ENCODE peak calls at places on chromosomes 12 and 14, in four cellular contexts. D, Z, W and L are unnamed samples.

GRCh38 chr12:31117203-31118011 is 43.7 kb downstream of the DDX11 start:
- DNase-seq in D (peak; percentile 12), Z (peak; percentile 71), W (no peak), L (peak; percentile 55)

GRCh38 chr12:34606749-34607519 is 584.6 kb downstream of the ALG10 start:
- DNase-seq in D (no peak), Z (no peak), W (no peak), L (no peak)

GRCh38 chr14:72519543-72519942 is 374.4 kb downstream of the DPF3 start:
- DNase-seq in D (no peak), Z (no peak), W (no peak), L (no peak)

GRCh38 chr14:31934767-31935266 is 142.3 kb upstream of the ARHGAP5 start:
- DNase-seq in D (peak; percentile 90), Z (peak; percentile 57), W (no peak), L (peak; percentile 51)

GRCh38 chr12:109052415-109053323 is at the start of gene USP30:
- DNase-seq in D (peak; percentile 65), Z (peak; percentile 90), W (peak; percentile 45), L (peak; percentile 83)

GRCh38 chr14:35346738-35347322 is 54.6 kb downstream of the PSMA6 start:
- DNase-seq in D (no peak), Z (no peak), W (no peak), L (no peak)

GRCh38 chr14:26709019-26709418 is 111.2 kb upstream of the NOVA1 start:
- DNase-seq in D (no peak), Z (no peak), W (no peak), L (no peak)

GRCh38 chr12:43576162-43576561 is 24.2 kb upstream of the ADAMTS20 start:
- DNase-seq in D (no peak), Z (no peak), W (no peak), L (no peak)

GRCh38 chr12:1494856-1495255 is 99.5 kb downstream of the FBXL14 start:
- DNase-seq in D (no peak), Z (no peak), W (no peak), L (no peak)

GRCh38 chr12:65090461-65090860 is 30.6 kb downstream of the WIF1 start:
- DNase-seq in D (no peak), Z (no peak), W (no peak), L (no peak)

GRCh38 chr12:110743571-110744093 is 941 bp upstream of the PPP1CC start:
- DNase-seq in D (no peak), Z (peak; percentile 49), W (no peak), L (peak; percentile 18)

GRCh38 chr14:68372363-68372762 is 420.5 kb downstream of the ZFP36L1 start:
- DNase-seq in D (no peak), Z (no peak), W (no peak), L (no peak)

GRCh38 chr14:68216072-68216471 is 396.5 kb downstream of the RAD51B start:
- DNase-seq in D (no peak), Z (no peak), W (no peak), L (no peak)

GRCh38 chr12:124646385-124647230 is 79.2 kb upstream of the NCOR2 start:
- DNase-seq in D (no peak), Z (no peak), W (peak; percentile 5), L (no peak)

GRCh38 chr12:104958946-104959841 is 1.1 kb upstream of the SLC41A2 start:
- DNase-seq in D (peak; percentile 30), Z (peak; percentile 28), W (no peak), L (no peak)

GRCh38 chr14:55351111-55351510 is 60.5 kb downstream of the ATG14 start:
- DNase-seq in D (no peak), Z (no peak), W (no peak), L (no peak)

GRCh38 chr12:52147367-52147972 is 44.3 kb downstream of the KRT80 start:
- DNase-seq in D (peak; percentile 67), Z (peak; percentile 55), W (no peak), L (no peak)

GRCh38 chr12:119202121-119202527 is 23.4 kb downstream of the HSPB8 start:
- DNase-seq in D (no peak), Z (no peak), W (no peak), L (peak; percentile 27)

GRCh38 chr12:8828514-8829127 is 6.2 kb downstream of the A2ML1 start:
- DNase-seq in D (no peak), Z (peak; percentile 50), W (no peak), L (no peak)

GRCh38 chr12:8819676-8819980 is 2.8 kb upstream of the A2ML1 start:
- DNase-seq in D (no peak), Z (peak; percentile 30), W (no peak), L (no peak)

GRCh38 chr12:8822298-8822697 is at the start of gene A2ML1:
- DNase-seq in D (no peak), Z (no peak), W (no peak), L (no peak)

GRCh38 chr12:8827551-8828347 is 5.3 kb downstream of the A2ML1 start:
- DNase-seq in D (no peak), Z (no peak), W (no peak), L (no peak)

GRCh38 chr12:8823565-8824300 is 1.3 kb downstream of the A2ML1 start:
- DNase-seq in D (no peak), Z (peak; percentile 68), W (no peak), L (peak; percentile 79)
- TF ChIP-seq USF2 in D (no peak), Z (no peak), W (no peak), L (no peak)

GRCh38 chr14:50285861-50286260 is 26.2 kb downstream of the L2HGDH start:
- DNase-seq in D (no peak), Z (no peak), W (no peak), L (no peak)
- TF ChIP-seq CREB1 in D (no peak), Z (no peak), W (no peak), L (no peak)

DNA sequence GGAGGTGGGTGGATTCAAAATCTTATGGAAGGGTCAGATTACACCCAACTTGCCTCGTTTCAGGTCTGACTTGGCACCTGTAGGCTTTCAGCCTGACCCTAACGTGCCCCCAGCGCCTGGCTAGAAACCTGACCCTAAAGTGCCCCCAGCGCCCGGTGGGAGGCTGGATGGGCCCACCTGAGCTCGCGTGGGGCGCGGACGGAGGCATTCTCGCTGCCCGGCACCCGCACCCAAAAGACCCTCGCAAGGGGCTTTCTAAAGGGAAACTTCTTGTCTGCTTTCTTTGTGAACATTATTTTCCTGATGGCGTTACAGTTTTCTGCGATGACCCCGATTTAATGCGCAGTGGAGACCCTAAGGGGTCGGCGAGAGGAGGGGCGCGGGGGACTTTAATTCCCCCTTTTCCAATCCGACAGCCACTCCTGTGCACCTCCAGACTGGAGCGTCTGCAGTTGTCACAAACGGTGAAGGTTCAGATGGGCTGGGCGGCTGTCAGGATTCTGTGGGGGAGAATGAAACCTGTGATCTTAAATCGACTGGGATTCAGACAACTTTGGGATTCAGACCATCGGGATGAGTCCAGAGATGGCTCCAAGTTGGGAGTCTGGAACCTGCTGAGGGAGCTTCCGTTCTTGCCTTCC is 746 bp upstream of the HRK start:
- DNase-seq in D (no peak), Z (no peak), W (no peak), L (no peak)
- TF ChIP-seq USF2 in D (no peak), Z (no peak), W (no peak), L (no peak)

DNA sequence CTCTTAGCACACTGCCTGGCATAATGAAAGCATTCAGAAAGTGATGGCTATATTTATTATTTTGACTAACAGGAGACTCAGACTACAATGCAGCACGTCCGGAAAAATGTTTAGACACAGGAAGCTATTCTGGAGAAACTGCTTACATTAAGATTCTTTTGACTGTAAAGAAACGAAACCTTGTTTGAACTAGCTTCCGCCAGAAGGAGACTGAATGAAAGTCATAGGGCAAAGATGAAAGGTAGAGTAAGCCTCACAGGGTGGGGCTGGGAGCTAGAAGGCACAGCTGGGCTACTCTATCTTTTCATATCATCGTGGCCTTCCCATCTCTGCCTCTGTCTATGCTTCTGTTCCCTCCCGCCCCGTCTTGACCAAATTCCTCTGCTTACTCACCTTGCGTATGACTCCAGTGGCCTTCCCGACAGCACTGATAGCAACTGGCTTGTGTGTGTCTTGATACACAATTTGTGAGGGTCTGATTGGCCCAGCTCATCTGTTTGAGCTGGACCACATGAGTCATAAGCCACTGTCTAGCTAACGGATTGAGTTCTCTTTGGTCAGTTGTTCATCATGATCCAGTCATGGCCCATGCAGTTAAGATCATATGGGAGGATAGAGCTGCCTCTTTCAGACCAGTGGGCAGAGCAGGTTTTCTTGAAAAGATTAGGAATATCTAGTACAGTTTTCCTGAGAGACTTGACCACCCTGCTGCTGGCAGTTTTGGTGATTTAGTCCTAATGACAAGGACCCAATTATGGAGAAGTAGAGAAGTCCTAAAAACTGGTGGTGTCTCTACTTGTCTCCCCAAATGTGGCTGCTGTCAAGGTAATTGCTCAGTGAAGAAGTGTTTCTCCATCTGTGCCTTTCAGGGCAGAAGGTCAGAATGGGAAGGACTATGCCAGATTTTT is 151.5 kb upstream of the SLC38A2 start:
- DNase-seq in D (peak; percentile 92), Z (peak; percentile 86), W (no peak), L (no peak)
- TF ChIP-seq CREB1 in D (peak; percentile 59), Z (peak; percentile 47), W (no peak), L (no peak)

GRCh38 chr12:53820503-53820902 is 68.7 kb upstream of the CISTR start:
- DNase-seq in D (no peak), Z (no peak), W (no peak), L (no peak)
- TF ChIP-seq USF2 in D (no peak), Z (no peak), W (no peak), L (no peak)